ENCODE peak calls at places on chromosome 14, in six cellular contexts. D is C1 segment of cervical spinal cord; W is endothelial cell; E is stomach; L is fibroblast of mammary gland; S is activated naive CD4-positive, alpha-beta T cell treated with anti-CD3 and anti-CD28 coated beads for 36 hours. P is an unnamed sample.
A peak's percentile ranks its signal among the peaks of the same experiment; 100 is the strongest.

GRCh38 chr14:50383618-50384225 is 13.0 kb downstream of the CDKL1 start:
- DNase-seq in D (no peak), W (no peak), E (no peak), L (no peak), S (no peak), P (no peak)

GRCh38 chr14:99671230-99672224 is 12.6 kb upstream of the CYP46A1 start:
- DNase-seq in D (no peak), W (no peak), E (no peak), L (peak; percentile 28), S (no peak), P (no peak)

GRCh38 chr14:75040959-75041358 is 10.3 kb downstream of the MLH3 start:
- DNase-seq in D (no peak), W (no peak), E (no peak), L (no peak), S (no peak), P (no peak)

GRCh38 chr14:62778847-62779246 is 266.4 kb downstream of the KCNH5 start:
- DNase-seq in D (no peak), W (no peak), E (no peak), L (no peak), S (no peak), P (no peak)

GRCh38 chr14:24806061-24806678 is 172.2 kb upstream of the GZMB start:
- DNase-seq in D (peak; percentile 23), W (peak; percentile 78), E (peak; percentile 85), L (peak; percentile 45), S (peak; percentile 68), P (peak; percentile 38)

GRCh38 chr14:24508155-24508554 is at the start of gene CMA1:
- DNase-seq in D (no peak), W (no peak), E (no peak), L (no peak), S (peak; percentile 9), P (no peak)

GRCh38 chr14:100081997-100082625 is 16.9 kb downstream of the EVL start:
- DNase-seq in D (no peak), W (no peak), E (no peak), L (no peak), S (peak; percentile 72), P (no peak)

GRCh38 chr14:23512156-23512555 is 39.4 kb downstream of the ZFHX2 start:
- DNase-seq in D (no peak), W (no peak), E (no peak), L (no peak), S (peak; percentile 26), P (no peak)

GRCh38 chr14:22131749-22132476 is 457.1 kb downstream of the DAD1 start:
- DNase-seq in D (no peak), W (peak; percentile 22), E (no peak), L (peak; percentile 6), S (peak; percentile 52), P (no peak)

GRCh38 chr14:91509083-91509877 is 830 bp downstream of the PPP4R3A start:
- DNase-seq in D (peak; percentile 33), W (peak; percentile 24), E (peak; percentile 39), L (no peak), S (peak; percentile 54), P (peak; percentile 1)

P was measured in SK-N-DZ.